ENCODE peak calls at places on chromosomes 12 and 14, in seven cellular contexts. W, Y, O, K, R, I and Z are unnamed samples.

GRCh38 chr12:41521872-41522379 is 333.8 kb downstream of the PDZRN4 start:
- DNase-seq in K (no peak), Y (no peak), O (no peak), I (no peak), R (no peak), W (no peak), Z (no peak)

GRCh38 chr12:107468182-107468581 is 217.4 kb upstream of the PWP1 start:
- DNase-seq in I (no peak), W (peak), O (no peak), Y (no peak), K (no peak), R (no peak), Z (no peak)

GRCh38 chr14:32167907-32168306 is 33.9 kb upstream of the RNU6-7 start:
- DNase-seq in Y (no peak), O (no peak), R (no peak), W (no peak), I (no peak), K (no peak), Z (no peak)

GRCh38 chr12:2291182-2291832 is 238.5 kb downstream of the CACNA1C start:
- DNase-seq in R (no peak), O (no peak), I (peak), K (no peak), Y (no peak), W (no peak), Z (peak)

GRCh38 chr12:30268036-30268435 is 427.6 kb downstream of the IPO8 start:
- DNase-seq in W (no peak), R (no peak), O (no peak), K (no peak), I (no peak), Y (no peak), Z (no peak)

GRCh38 chr12:115570271-115570777 is 707.2 kb downstream of the MED13L start:
- DNase-seq in Y (no peak), W (no peak), O (no peak), K (no peak), I (peak), R (no peak), Z (no peak)

GRCh38 chr12:31118831-31119530 is 45.3 kb downstream of the DDX11 start:
- DNase-seq in R (peak), I (peak), W (no peak), Y (no peak), K (no peak), O (no peak), Z (peak)

GRCh38 chr12:57475271-57476161 is 4.2 kb downstream of the ARHGAP9 start:
- DNase-seq in W (no peak), R (peak), O (peak), Y (no peak), I (no peak), K (no peak), Z (no peak)

GRCh38 chr12:7134371-7135166 is 4.4 kb downstream of the CLSTN3 start:
- DNase-seq in Y (no peak), K (no peak), O (no peak), I (no peak), R (no peak), W (no peak), Z (peak)

GRCh38 chr12:32322354-32322753 is 77.0 kb upstream of the FGD4 start:
- DNase-seq in W (no peak), I (no peak), K (no peak), R (no peak), Y (no peak), O (no peak), Z (peak)

GRCh38 chr12:3705349-3705675 is 47.6 kb downstream of the CRACR2A start:
- DNase-seq in O (no peak), K (no peak), I (peak), W (no peak), R (no peak), Y (no peak), Z (no peak)

GRCh38 chr14:84375235-84375634 is 1154.7 kb upstream of the FLRT2 start:
- DNase-seq in R (no peak), K (no peak), W (no peak), Y (no peak), I (no peak), O (no peak), Z (no peak)

GRCh38 chr12:25276199-25276937 is 25.6 kb upstream of the KRAS start:
- DNase-seq in O (no peak), Y (no peak), K (no peak), W (no peak), R (peak), I (no peak), Z (no peak)

GRCh38 chr12:24948452-24948815 is 467 bp downstream of the BCAT1 start:
- DNase-seq in K (no peak), R (peak), I (no peak), W (no peak), Y (no peak), O (no peak), Z (no peak)

GRCh38 chr12:2813573-2814185 is 1.2 kb downstream of the ITFG2 start:
- DNase-seq in Y (no peak), W (no peak), K (peak), O (no peak), R (peak), I (peak), Z (peak)

GRCh38 chr14:48936352-48936751 is 649.8 kb downstream of the RPS29 start:
- DNase-seq in Y (no peak), O (no peak), K (no peak), W (no peak), I (peak), R (no peak), Z (no peak)

GRCh38 chr12:132140918-132141841 is 2.9 kb downstream of the DDX51 start:
- DNase-seq in K (no peak), W (no peak), O (peak), I (no peak), R (no peak), Y (no peak), Z (no peak)

GRCh38 chr12:42458575-42458974 is 131.0 kb downstream of the PRICKLE1 start:
- DNase-seq in R (no peak), I (no peak), Y (no peak), O (no peak), K (no peak), W (no peak), Z (no peak)

GRCh38 chr14:59303216-59303615 is 114.7 kb downstream of the DAAM1 start:
- DNase-seq in Y (no peak), R (no peak), W (no peak), K (no peak), O (no peak), I (no peak), Z (no peak)

GRCh38 chr14:95524706-95525512 is 8.5 kb upstream of the SYNE3 start:
- DNase-seq in I (no peak), K (no peak), Y (no peak), R (no peak), O (no peak), W (no peak), Z (no peak)

GRCh38 chr12:2294651-2295475 is 242.1 kb downstream of the CACNA1C start:
- DNase-seq in O (peak), Y (no peak), I (no peak), R (peak), W (no peak), K (peak), Z (no peak)

GRCh38 chr14:39266589-39266870 is 32.8 kb downstream of the MIA2 start:
- DNase-seq in O (no peak), K (peak), Y (peak), I (no peak), R (peak), W (no peak), Z (no peak)

GRCh38 chr14:55850803-55851202 is 267.4 kb upstream of the PELI2 start:
- DNase-seq in I (no peak), K (no peak), W (no peak), O (no peak), Y (no peak), R (no peak), Z (no peak)

GRCh38 chr12:90335561-90335960 is 619.4 kb downstream of the CCER1 start:
- DNase-seq in I (no peak), R (no peak), O (no peak), K (no peak), Y (no peak), W (no peak), Z (no peak)

GRCh38 chr14:51157012-51157411 is 62.1 kb upstream of the TRIM9 start:
- DNase-seq in I (no peak), K (no peak), O (no peak), R (no peak), W (no peak), Y (no peak), Z (peak)